ENCODE peak calls at places on chromosomes 7 and 10, in seven cellular contexts. Q is HepG2, H is K562, P is upper lobe of left lung, C is HCT116, Y is Panc1, N is GM12878. B is an unnamed sample. For H3K4me1, the result is how much of the 10 kb centered on the place peaks cover.

GRCh38 chr7:123548406-123548805 is 9.2 kb downstream of the NDUFA5 start:
- ATAC-seq in Q (no peak), H (peak), P (no peak), C (no peak), Y (no peak), N (peak), B (no peak)

GRCh38 chr10:23694921-23695824 is 256.3 kb downstream of the OTUD1 start:
- ATAC-seq in Q (peak), H (no peak), P (no peak), C (no peak), Y (no peak), N (no peak), B (peak)

GRCh38 chr7:55073051-55073511 is 54.3 kb downstream of the EGFR start:
- ATAC-seq in Q (no peak), H (no peak), P (no peak), C (no peak), Y (peak), N (peak), B (no peak)

GRCh38 chr7:134542195-134542771 is 6.6 kb upstream of the AKR1B15 start:
- ATAC-seq in Q (no peak), H (no peak), P (no peak), C (no peak), Y (no peak), N (no peak), B (no peak)

GRCh38 chr7:143367972-143368371 is 5.5 kb upstream of the FAM131B start:
- ATAC-seq in Q (no peak), H (no peak), P (no peak), C (peak), Y (peak), N (no peak), B (no peak)

GRCh38 chr10:65194555-65194954 is 1673.4 kb downstream of the REEP3 start:
- ATAC-seq in Q (no peak), H (no peak), P (no peak), C (no peak), Y (no peak), N (no peak), B (no peak)

GRCh38 chr7:38744746-38745145 is 113.6 kb upstream of the AMPH start:
- ATAC-seq in Q (no peak), H (no peak), P (no peak), C (no peak), Y (no peak), N (no peak), B (no peak)

GRCh38 chr7:152335900-152336571 is 99.8 kb downstream of the KMT2C start:
- ATAC-seq in Q (no peak), H (no peak), P (peak), C (no peak), Y (no peak), N (peak), B (no peak)

GRCh38 chr10:93541402-93542357 is 24.8 kb upstream of the FFAR4 start:
- ATAC-seq in Q (peak), H (peak), P (peak), C (peak), Y (peak), N (peak), B (peak)

GRCh38 chr7:106309352-106309751 is 24.6 kb upstream of the NAMPT start:
- ATAC-seq in Q (no peak), H (peak), P (no peak), C (no peak), Y (no peak), N (no peak), B (no peak)

GRCh38 chr7:41693150-41693997 is 9.5 kb downstream of the INHBA start:
- ATAC-seq in Q (peak), H (no peak), P (peak), C (peak), Y (no peak), N (peak), B (peak)

GRCh38 chr10:124224331-124225028 is 131.1 kb upstream of the CHST15 start:
- ATAC-seq in Q (no peak), H (no peak), P (no peak), C (no peak), Y (no peak), N (no peak), B (peak)

GRCh38 chr7:105760549-105761447 is 115.6 kb downstream of the ATXN7L1 start:
- ATAC-seq in Q (no peak), H (no peak), P (no peak), C (no peak), Y (no peak), N (peak), B (no peak)

GRCh38 chr10:119370972-119371703 is 163.8 kb downstream of the GRK5 start:
- ATAC-seq in Q (no peak), H (no peak), P (peak), C (no peak), Y (no peak), N (no peak), B (peak)
- H3K4me1 ChIP-seq in Q (under half), H (under half), P (half or more), C (under half), Y (under half), N (half or more), B (half or more)

GRCh38 chr7:140326116-140326928 is 72.0 kb downstream of the SLC37A3 start:
- ATAC-seq in Q (peak), H (peak), P (peak), C (peak), Y (peak), N (peak), B (peak)
- TF ChIP-seq POLR2AphosphoS5 in Q (no peak), H (no peak), P (no peak), C (no peak), Y (no peak), N (no peak), B (peak)

DNA sequence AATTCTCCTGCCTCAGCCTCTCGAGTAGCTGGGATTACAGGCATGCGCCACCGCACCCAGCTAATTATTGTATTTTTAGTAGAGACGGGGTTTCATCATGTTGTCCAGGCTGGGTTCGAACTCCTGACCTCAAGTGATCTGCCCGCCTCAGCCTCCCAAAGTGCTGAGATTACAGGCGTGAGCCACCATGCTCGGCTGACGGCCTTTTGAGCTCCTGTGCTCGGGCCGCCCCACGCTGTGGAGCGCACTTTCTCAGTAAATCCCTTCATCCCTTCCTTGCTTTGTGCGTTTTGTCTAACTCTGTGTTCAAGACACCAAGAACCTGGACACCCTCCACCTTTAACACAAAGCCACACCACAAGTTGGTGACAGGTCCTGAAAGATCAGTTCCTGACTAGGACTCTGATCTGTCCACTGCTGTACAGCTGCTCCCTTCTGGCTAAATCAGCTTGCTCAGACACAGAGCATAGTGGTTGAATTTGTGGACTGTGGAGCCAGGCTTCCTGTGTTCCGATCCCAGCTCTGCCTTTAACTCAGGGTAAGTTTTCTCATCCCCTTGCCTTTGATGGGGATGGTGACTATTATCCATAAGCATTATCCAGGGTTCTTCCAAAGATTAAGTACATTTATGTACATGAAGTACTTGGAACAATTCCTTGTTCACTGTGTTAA is 20.1 kb downstream of the CHST3 start:
- ATAC-seq in Q (peak), H (no peak), P (no peak), C (no peak), Y (no peak), N (peak), B (no peak)
- H3K4me1 ChIP-seq in Q (half or more), H (under half), P (half or more), C (under half), Y (under half), N (under half), B (half or more)

DNA sequence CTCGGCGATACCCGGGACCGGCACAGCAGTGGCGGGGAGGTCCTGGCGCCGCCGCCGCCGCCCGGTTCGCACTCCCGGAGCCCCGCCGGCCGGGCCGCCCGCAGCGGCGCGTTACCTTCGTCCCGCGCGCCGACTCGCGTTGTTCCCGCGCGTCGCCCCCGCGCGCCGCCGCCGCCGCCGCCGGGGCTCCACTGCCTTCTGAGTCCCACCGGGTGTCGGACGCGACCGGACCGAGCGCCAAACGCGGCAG is at the start of gene EZH2:
- ATAC-seq in Q (no peak), H (no peak), P (no peak), C (peak), Y (peak), N (peak), B (peak)
- TF ChIP-seq POLR2AphosphoS5 in Q (peak), H (peak), P (no peak), C (peak), Y (no peak), N (no peak), B (no peak)

DNA sequence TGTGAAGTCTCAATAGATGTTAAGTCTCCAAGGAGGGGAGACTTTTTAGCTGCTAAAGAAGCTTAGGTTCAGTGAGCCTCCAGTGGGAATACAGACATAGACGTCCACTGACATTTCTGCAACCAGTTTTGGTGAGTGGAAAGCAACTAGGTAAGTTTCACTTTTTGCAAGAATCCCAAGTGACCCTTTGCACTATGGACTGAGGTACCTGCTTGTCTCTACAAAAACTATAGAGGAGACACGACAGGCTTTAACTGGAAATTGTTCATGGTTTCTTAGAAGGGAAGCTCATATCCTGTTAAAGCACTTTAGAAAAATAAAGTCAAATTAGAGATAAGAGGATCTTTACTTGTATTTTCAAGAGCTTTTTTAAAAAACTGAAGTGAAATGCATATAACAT is 38.6 kb downstream of the GBF1 start:
- ATAC-seq in Q (no peak), H (no peak), P (no peak), C (no peak), Y (no peak), N (no peak), B (no peak)
- H3K4me1 ChIP-seq in Q (under half), H (under half), P (under half), C (under half), Y (under half), N (under half), B (under half)

GRCh38 chr7:16106869-16107268 is 314.5 kb downstream of the CRPPA start:
- ATAC-seq in Q (no peak), H (no peak), P (no peak), C (no peak), Y (no peak), N (no peak), B (no peak)

GRCh38 chr7:16106300-16106699 is 315.0 kb downstream of the CRPPA start:
- ATAC-seq in Q (no peak), H (no peak), P (no peak), C (no peak), Y (no peak), N (no peak), B (no peak)
- TF ChIP-seq POLR2AphosphoS5 in Q (no peak), H (no peak), P (no peak), C (no peak), Y (no peak), N (no peak), B (no peak)

GRCh38 chr7:100122568-100122967 is 3.1 kb downstream of the CNPY4 start:
- ATAC-seq in Q (no peak), H (no peak), P (no peak), C (no peak), Y (no peak), N (no peak), B (no peak)

GRCh38 chr7:100122067-100122466 is 2.6 kb downstream of the CNPY4 start:
- ATAC-seq in Q (peak), H (no peak), P (no peak), C (no peak), Y (no peak), N (no peak), B (no peak)

GRCh38 chr7:100126239-100126930 is 382 bp upstream of the MBLAC1 start:
- ATAC-seq in Q (peak), H (peak), P (no peak), C (peak), Y (peak), N (peak), B (no peak)

GRCh38 chr7:100126931-100127865 is at the start of gene MBLAC1:
- ATAC-seq in Q (peak), H (peak), P (peak), C (peak), Y (peak), N (peak), B (peak)

GRCh38 chr7:100124301-100125229 is 2.2 kb upstream of the MBLAC1 start:
- ATAC-seq in Q (no peak), H (peak), P (no peak), C (no peak), Y (no peak), N (no peak), B (no peak)
- H3K4me1 ChIP-seq in Q (half or more), H (under half), P (under half), C (under half), Y (under half), N (under half), B (under half)

DNA sequence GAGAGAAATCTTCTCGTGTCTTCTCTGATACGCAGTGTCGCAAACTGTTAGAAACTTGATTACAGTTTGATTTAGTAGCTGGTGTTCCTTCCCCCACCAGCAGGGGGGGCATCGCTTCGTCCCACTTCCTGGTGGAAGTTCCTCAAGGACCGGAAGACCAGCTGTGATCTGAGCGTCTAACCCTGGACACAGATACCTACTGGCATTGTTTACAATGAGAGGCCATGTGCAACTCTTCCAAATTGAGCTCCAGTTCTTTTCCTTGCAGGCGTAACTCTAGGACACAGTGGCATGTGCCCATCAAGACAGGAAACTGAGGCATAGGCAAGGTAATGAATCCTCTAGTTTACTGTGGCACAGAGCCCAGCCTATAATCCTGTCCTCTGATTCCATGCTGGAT is 219.0 kb downstream of the CCDC3 start:
- ATAC-seq in Q (peak), H (peak), P (peak), C (peak), Y (no peak), N (peak), B (no peak)
- TF ChIP-seq POLR2AphosphoS5 in Q (no peak), H (no peak), P (no peak), C (no peak), Y (no peak), N (no peak), B (no peak)

GRCh38 chr10:72250666-72251065 is 23.1 kb upstream of the DDIT4 start:
- ATAC-seq in Q (peak), H (peak), P (peak), C (no peak), Y (peak), N (no peak), B (peak)
- H3K4me1 ChIP-seq in Q (half or more), H (under half), P (half or more), C (under half), Y (under half), N (half or more), B (half or more)

B was measured in gastroesophageal sphincter.